ENCODE peak calls at places on chromosome 11, in five cellular contexts. F, W, H, E and D are unnamed samples.

GRCh38 chr11:1694064-1694845 is 2.7 kb upstream of the KRTAP5-6 start:
- DNase-seq in W (peak; percentile 61), E (peak; percentile 84), H (peak; percentile 53), F (peak; percentile 88), D (peak; percentile 88)

GRCh38 chr11:69915501-69916250 is 96.5 kb upstream of the FGF3 start:
- DNase-seq in E (no peak), F (peak; percentile 59), W (peak; percentile 76), H (peak; percentile 41), D (peak; percentile 81)

GRCh38 chr11:3808846-3809623 is 675 bp downstream of the PGAP2 start:
- DNase-seq in F (peak; percentile 91), H (peak; percentile 74), E (no peak), W (peak; percentile 41), D (peak; percentile 60)

GRCh38 chr11:116371146-116371545 is 401.6 kb downstream of the BUD13 start:
- DNase-seq in H (no peak), F (no peak), E (no peak), W (no peak), D (no peak)

GRCh38 chr11:109037856-109038780 is 373.2 kb downstream of the DDX10 start:
- DNase-seq in H (no peak), F (no peak), W (peak; percentile 61), E (no peak), D (no peak)

GRCh38 chr11:2137202-2138071 is 1.8 kb downstream of the IGF2 start:
- DNase-seq in W (peak; percentile 48), F (peak; percentile 91), E (no peak), H (peak; percentile 80), D (peak; percentile 85)

GRCh38 chr11:27281740-27282139 is 81.3 kb downstream of the CCDC34 start:
- DNase-seq in E (no peak), H (peak; percentile 29), F (no peak), W (no peak), D (no peak)

GRCh38 chr11:16195659-16196058 is 160.7 kb downstream of the SOX6 start:
- DNase-seq in F (no peak), W (peak; percentile 65), H (peak; percentile 8), E (no peak), D (no peak)

GRCh38 chr11:97732011-97732632 is 1288.6 kb upstream of the CNTN5 start:
- DNase-seq in F (no peak), W (no peak), H (peak; percentile 92), E (no peak), D (no peak)

GRCh38 chr11:100576044-100577021 is 110.8 kb upstream of the ARHGAP42 start:
- DNase-seq in E (no peak), H (peak; percentile 41), W (peak; percentile 73), F (peak; percentile 21), D (peak; percentile 53)

GRCh38 chr11:17256512-17256911 is 20.0 kb upstream of the NUCB2 start:
- DNase-seq in E (no peak), F (no peak), W (peak; percentile 99), H (no peak), D (no peak)

GRCh38 chr11:131693756-131694155 is 323.3 kb downstream of the NTM start:
- DNase-seq in H (no peak), W (no peak), F (no peak), E (no peak), D (no peak)

GRCh38 chr11:72398058-72398758 is 36.1 kb downstream of the CLPB start:
- DNase-seq in W (no peak), E (no peak), F (no peak), H (peak; percentile 96), D (no peak)

GRCh38 chr11:131692151-131692550 is 321.7 kb downstream of the NTM start:
- DNase-seq in W (no peak), E (no peak), H (no peak), F (no peak), D (no peak)

GRCh38 chr11:95088946-95089619 is 563 bp upstream of the ENDOD1 start:
- DNase-seq in H (no peak), E (no peak), F (no peak), W (no peak), D (no peak)

GRCh38 chr11:46513934-46514342 is 79.9 kb downstream of the AMBRA1 start:
- DNase-seq in H (no peak), F (no peak), W (peak; percentile 41), E (no peak), D (peak; percentile 20)

GRCh38 chr11:1740786-1741530 is 9.4 kb downstream of the IFITM10 start:
- DNase-seq in H (no peak), F (no peak), E (no peak), W (no peak), D (no peak)

GRCh38 chr11:72080326-72081183 is at the start of the genes LRRC51 and NUMA1:
- DNase-seq in W (peak; percentile 100), E (peak; percentile 100), F (peak; percentile 91), H (peak; percentile 99), D (peak; percentile 95)

GRCh38 chr11:12461516-12461915 is 84.1 kb downstream of the PARVA start:
- DNase-seq in F (no peak), W (no peak), H (no peak), E (no peak), D (no peak)

GRCh38 chr11:119134389-119134978 is 13.1 kb downstream of the HINFP start:
- DNase-seq in F (peak; percentile 47), W (no peak), H (no peak), E (no peak), D (no peak)

GRCh38 chr11:57213282-57214086 is 23.6 kb downstream of the APLNR start:
- DNase-seq in F (no peak), E (no peak), W (peak; percentile 21), H (no peak), D (no peak)

GRCh38 chr11:100965346-100965745 is 164.3 kb downstream of the PGR start:
- DNase-seq in W (peak; percentile 2), F (no peak), H (no peak), E (no peak), D (no peak)

GRCh38 chr11:17391493-17392355 is 3.3 kb upstream of the KCNJ11 start:
- DNase-seq in E (no peak), H (no peak), F (no peak), W (no peak), D (no peak)

GRCh38 chr11:69196322-69197169 is 40.8 kb downstream of the SMIM38 start:
- DNase-seq in H (no peak), E (no peak), F (no peak), W (no peak), D (no peak)

GRCh38 chr11:78262710-78263109 is 74.0 kb downstream of the USP35 start:
- DNase-seq in E (no peak), W (peak; percentile 29), H (no peak), F (no peak), D (no peak)

GRCh38 chr11:118532852-118533768 is 2.1 kb downstream of the TMEM25 start:
- DNase-seq in W (no peak), H (no peak), E (no peak), F (no peak), D (no peak)

GRCh38 chr11:43868852-43869567 is 11.6 kb upstream of the ALKBH3 start:
- DNase-seq in E (no peak), W (peak; percentile 80), H (peak; percentile 41), F (no peak), D (peak; percentile 79)
- TF ChIP-seq MAFK in E (no peak), W (no peak), H (no peak), F (no peak), D (no peak)

GRCh38 chr11:115324569-115325432 is 179.4 kb downstream of the CADM1 start:
- DNase-seq in E (peak; percentile 13), H (peak; percentile 70), W (peak; percentile 75), F (peak; percentile 33), D (peak; percentile 49)
- TF ChIP-seq MAFK in E (no peak), H (no peak), W (no peak), F (no peak), D (no peak)

GRCh38 chr11:32529994-32530588 is 53.5 kb upstream of the EIF3M start:
- DNase-seq in F (no peak), E (no peak), W (no peak), H (no peak), D (no peak)
- TF ChIP-seq MAFK in F (no peak), E (no peak), W (no peak), H (no peak), D (no peak)

DNA sequence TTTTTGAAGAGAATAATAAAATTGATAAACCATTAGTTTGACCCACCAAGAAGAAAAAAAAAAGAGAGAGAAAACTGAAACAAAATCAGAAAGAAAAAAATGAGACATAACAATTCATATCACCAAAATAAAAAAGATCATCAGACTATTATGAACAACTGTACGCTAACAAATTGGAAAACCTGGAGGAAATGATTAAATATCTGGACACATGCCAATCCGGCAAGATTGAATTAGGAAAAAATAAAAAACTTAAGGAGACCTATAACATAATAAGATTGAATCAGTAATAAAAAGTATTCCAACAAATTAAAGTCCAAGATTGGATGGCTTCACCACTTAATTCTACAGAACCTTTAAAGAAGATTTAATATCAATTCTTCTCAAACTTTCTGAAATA is 136.7 kb downstream of the CASP12 start:
- DNase-seq in H (no peak), W (no peak), F (no peak), E (no peak), D (no peak)
- TF ChIP-seq MAFK in H (no peak), W (no peak), F (no peak), E (no peak), D (no peak)

GRCh38 chr11:74135516-74135840 is 35.3 kb downstream of the C2CD3 start:
- DNase-seq in H (no peak), W (no peak), E (no peak), F (no peak), D (no peak)

GRCh38 chr11:74138572-74138971 is 32.2 kb downstream of the C2CD3 start:
- DNase-seq in W (peak; percentile 99), F (peak; percentile 74), E (no peak), H (peak; percentile 93), D (peak; percentile 32)

GRCh38 chr11:74134661-74135515 is 35.9 kb downstream of the C2CD3 start:
- DNase-seq in F (no peak), H (no peak), E (no peak), W (peak; percentile 32), D (peak; percentile 10)

GRCh38 chr11:74138021-74138420 is 32.8 kb downstream of the C2CD3 start:
- DNase-seq in H (no peak), W (peak; percentile 78), E (no peak), F (no peak), D (no peak)

GRCh38 chr11:74133416-74133815 is 37.4 kb downstream of the C2CD3 start:
- DNase-seq in W (no peak), F (no peak), E (no peak), H (no peak), D (no peak)
- TF ChIP-seq MAFK in W (no peak), F (no peak), E (no peak), H (no peak), D (no peak)

DNA sequence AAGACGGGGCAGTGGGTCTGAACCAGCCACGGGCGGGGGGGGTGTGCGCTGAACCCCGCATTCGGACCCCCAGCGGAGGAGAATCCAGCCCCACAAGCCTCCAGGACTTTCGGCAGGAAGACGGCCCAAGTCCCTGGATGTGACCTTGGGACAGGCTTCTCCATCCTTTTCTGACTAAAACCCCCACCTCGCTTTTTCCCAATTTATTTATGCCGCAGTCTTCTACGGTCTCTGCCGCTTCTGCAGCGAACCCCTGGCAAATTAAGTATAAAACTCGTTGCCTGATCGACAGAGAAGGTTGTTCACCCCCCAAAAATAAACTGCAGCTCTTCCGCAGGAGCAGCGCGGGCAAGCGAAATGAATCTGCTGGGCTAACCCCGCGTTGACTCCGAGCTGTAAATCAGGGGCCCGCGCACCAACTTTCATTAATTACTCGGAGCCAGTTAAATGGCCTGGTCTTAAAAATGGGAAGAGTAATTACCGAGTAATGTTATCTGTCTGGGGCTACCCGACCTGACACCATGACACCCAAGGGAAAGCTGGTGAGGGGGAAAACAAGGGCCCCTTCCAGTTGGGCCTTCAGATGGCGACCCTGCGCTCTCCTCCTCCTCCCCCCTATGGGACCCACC is 6.6 kb downstream of the WT1 start:
- DNase-seq in H (no peak), F (no peak), E (no peak), W (no peak), D (no peak)
- TF ChIP-seq MAFK in H (no peak), F (no peak), E (no peak), W (no peak), D (no peak)